ENCODE peak calls at places on chromosomes 7 and 10, in five cellular contexts. W is DND-41; U is CD8-positive, alpha-beta T cell; B is cardiac fibroblast; E is astrocyte of the spinal cord. X is an unnamed sample.

GRCh38 chr7:2607122-2607912 is 24.5 kb upstream of the TTYH3 start:
- DNase-seq in E (no peak), U (no peak), B (peak; percentile 48), W (no peak), X (no peak)

GRCh38 chr10:114758331-114758730 is 63.2 kb upstream of the FHIP2A start:
- DNase-seq in B (no peak), E (no peak), W (no peak), U (no peak), X (no peak)

GRCh38 chr10:44395396-44395795 is 10.5 kb upstream of the CXCL12 start:
- DNase-seq in E (no peak), W (no peak), B (no peak), U (no peak), X (no peak)

GRCh38 chr7:132733860-132734259 is 157.6 kb upstream of the PLXNA4 start:
- DNase-seq in E (no peak), W (no peak), U (no peak), B (no peak), X (no peak)

GRCh38 chr7:36967387-36967786 is 243.1 kb upstream of the AOAH start:
- DNase-seq in U (no peak), W (no peak), E (peak; percentile 71), B (peak; percentile 83), X (no peak)

GRCh38 chr7:80231719-80232118 is 97.1 kb downstream of the GNAI1 start:
- DNase-seq in E (peak; percentile 51), B (peak; percentile 36), W (no peak), U (no peak), X (no peak)

GRCh38 chr10:61752111-61753011 is 89.6 kb downstream of the CABCOCO1 start:
- DNase-seq in B (peak; percentile 56), W (no peak), E (peak; percentile 70), U (no peak), X (peak; percentile 12)

GRCh38 chr10:111493024-111493625 is 416.3 kb downstream of the ADRA2A start:
- DNase-seq in W (no peak), E (no peak), B (no peak), U (no peak), X (no peak)

GRCh38 chr7:155210386-155210785 is 87.3 kb upstream of the INSIG1 start:
- DNase-seq in W (no peak), E (no peak), U (no peak), B (no peak), X (no peak)

GRCh38 chr10:75350791-75351190 is 50.8 kb downstream of the ZNF503 start:
- DNase-seq in U (no peak), W (no peak), B (peak; percentile 12), E (peak; percentile 47), X (no peak)

GRCh38 chr7:78435355-78435754 is 636.8 kb downstream of the PHTF2 start:
- DNase-seq in W (no peak), U (no peak), B (no peak), E (no peak), X (no peak)

GRCh38 chr10:33248638-33249037 is 85.8 kb downstream of the NRP1 start:
- DNase-seq in B (peak; percentile 75), U (no peak), W (peak; percentile 60), E (peak; percentile 93), X (peak; percentile 71)

GRCh38 chr10:124653811-124654651 is 90.1 kb downstream of the FAM53B start:
- DNase-seq in W (no peak), U (no peak), E (no peak), B (no peak), X (no peak)

GRCh38 chr10:75353183-75353582 is 48.4 kb downstream of the ZNF503 start:
- DNase-seq in W (no peak), B (no peak), U (no peak), E (no peak), X (no peak)

GRCh38 chr10:133528296-133528844 is 1.2 kb downstream of the CYP2E1 start:
- DNase-seq in B (no peak), W (no peak), E (no peak), U (no peak), X (no peak)

GRCh38 chr10:31759124-31759798 is 169.4 kb downstream of the ARHGAP12 start:
- DNase-seq in E (peak; percentile 47), B (peak; percentile 47), W (no peak), U (peak; percentile 47), X (peak; percentile 62)

GRCh38 chr7:15836041-15836440 is 149.6 kb upstream of the MEOX2 start:
- DNase-seq in W (no peak), B (peak; percentile 6), U (no peak), E (peak; percentile 43), X (no peak)

GRCh38 chr7:18855796-18856195 is 261.6 kb downstream of the TWIST1 start:
- DNase-seq in U (no peak), B (no peak), E (peak; percentile 84), W (no peak), X (no peak)

GRCh38 chr10:49844775-49845561 is 82.8 kb upstream of the OGDHL start:
- DNase-seq in W (no peak), B (peak; percentile 58), E (peak; percentile 59), U (no peak), X (no peak)

GRCh38 chr10:38102889-38103288 is 8.8 kb downstream of the ZNF37A start:
- DNase-seq in E (no peak), B (no peak), W (no peak), U (no peak), X (no peak)

GRCh38 chr7:3916146-3916545 is 615.1 kb downstream of the SDK1 start:
- DNase-seq in B (peak; percentile 11), E (peak; percentile 62), W (no peak), U (no peak), X (no peak)

GRCh38 chr10:43971981-43972380 is 323.3 kb upstream of the ZNF32 start:
- DNase-seq in B (no peak), U (no peak), E (no peak), W (no peak), X (no peak)

GRCh38 chr7:100753750-100754149 is 20.4 kb downstream of the ZAN start:
- DNase-seq in E (no peak), U (no peak), B (peak; percentile 11), W (no peak), X (no peak)

GRCh38 chr7:2754912-2755311 is 66.9 kb downstream of the AMZ1 start:
- DNase-seq in U (no peak), B (no peak), W (no peak), E (no peak), X (no peak)

GRCh38 chr7:155750255-155751125 is 61.8 kb downstream of the SHH start:
- DNase-seq in B (no peak), U (no peak), E (no peak), W (no peak), X (no peak)

GRCh38 chr7:140899883-140900282 is 24.8 kb downstream of the BRAF start:
- DNase-seq in B (no peak), E (no peak), W (no peak), U (no peak), X (no peak)

GRCh38 chr10:89360153-89360552 is 17.7 kb upstream of the IFIT1B start:
- DNase-seq in U (no peak), E (no peak), W (no peak), B (no peak), X (no peak)

GRCh38 chr10:53597835-53598251 is 825.3 kb upstream of the MBL2 start:
- DNase-seq in E (peak; percentile 39), U (no peak), W (no peak), B (no peak), X (no peak)

GRCh38 chr7:71868797-71869196 is 543.3 kb downstream of the CALN1 start:
- DNase-seq in E (peak; percentile 86), U (no peak), W (peak; percentile 57), B (no peak), X (no peak)

GRCh38 chr7:102447311-102447710 is 13.9 kb downstream of the ORAI2 start:
- DNase-seq in U (no peak), W (no peak), B (no peak), E (no peak), X (no peak)

GRCh38 chr7:74220229-74220628 is 10.4 kb downstream of the LAT2 start:
- DNase-seq in W (peak; percentile 52), E (no peak), U (no peak), B (no peak), X (no peak)

GRCh38 chr10:91552706-91553105 is 80.2 kb downstream of the PPP1R3C start:
- DNase-seq in W (no peak), U (no peak), B (peak; percentile 43), E (no peak), X (no peak)
- H3K4me3 ChIP-seq in W (no peak overlapping the region), U (no peak overlapping the region), B (no peak overlapping the region), E (no peak overlapping the region), X (no peak overlapping the region)

GRCh38 chr10:70477661-70478162 is 855 bp upstream of the PALD1 start:
- DNase-seq in E (no peak), U (peak; percentile 75), W (peak; percentile 87), B (no peak), X (peak; percentile 94)
- H3K4me3 ChIP-seq in E (peak overlapping the region; percentile 49), U (peak overlapping the region; percentile 47), W (peak overlapping the region; percentile 62), B (peak overlapping the region; percentile 50), X (no peak overlapping the region)

GRCh38 chr10:64041185-64041988 is 520.2 kb downstream of the REEP3 start:
- DNase-seq in U (peak; percentile 76), B (peak; percentile 83), E (peak; percentile 70), W (peak; percentile 71), X (peak; percentile 84)
- H3K4me3 ChIP-seq in U (peak overlapping the region; percentile 56), B (peak overlapping the region; percentile 31), E (peak overlapping the region; percentile 21), W (no peak overlapping the region), X (no peak overlapping the region)

GRCh38 chr10:5547934-5548660 is 23.3 kb downstream of the CALML3 start:
- DNase-seq in E (peak; percentile 56), B (peak; percentile 29), U (no peak), W (no peak), X (no peak)
- H3K4me3 ChIP-seq in E (no peak overlapping the region), B (no peak overlapping the region), U (no peak overlapping the region), W (no peak overlapping the region), X (no peak overlapping the region)

DNA sequence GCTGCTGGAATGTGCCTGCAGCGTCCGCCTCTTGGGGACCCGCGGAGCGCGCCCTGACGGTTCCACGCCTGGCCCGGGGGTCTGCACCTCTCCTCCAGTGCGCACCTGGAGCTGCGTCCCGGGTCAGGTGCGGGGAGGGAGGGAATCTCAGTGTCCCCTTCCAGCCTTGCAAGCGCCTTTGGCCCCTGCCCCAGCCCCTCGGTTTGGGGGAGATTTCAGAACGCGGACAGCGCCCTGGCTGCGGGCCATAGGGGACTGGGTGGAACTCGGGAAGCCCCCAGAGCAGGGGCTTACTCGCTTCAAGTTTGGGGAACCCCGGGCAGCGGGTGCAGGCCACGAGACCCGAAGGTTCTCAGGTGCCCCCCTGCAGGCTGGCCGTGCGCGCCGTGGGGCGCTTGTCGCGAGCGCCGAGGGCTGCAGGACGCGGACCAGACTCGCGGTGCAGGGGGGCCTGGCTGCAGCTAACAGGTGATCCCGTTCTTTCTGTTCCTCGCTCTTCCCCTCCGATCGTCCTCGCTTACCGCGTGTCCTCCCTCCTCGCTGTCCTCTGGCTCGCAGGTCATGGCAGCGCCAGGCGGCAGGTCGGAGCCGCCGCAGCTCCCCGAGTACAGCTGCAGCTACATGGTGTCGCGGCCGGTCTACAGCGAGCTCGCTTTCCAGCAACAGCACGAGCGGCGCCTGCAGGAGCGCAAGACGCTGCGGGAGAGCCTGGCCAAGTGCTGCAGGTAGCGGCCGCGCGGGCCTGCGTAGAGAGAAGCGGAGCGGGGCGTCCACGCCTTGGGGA is 645 bp downstream of the SLC26A4 start:
- DNase-seq in B (peak; percentile 60), W (no peak), E (peak; percentile 52), U (no peak), X (peak; percentile 23)
- H3K4me3 ChIP-seq in B (peak overlapping the region; percentile 49), W (no peak overlapping the region), E (peak overlapping the region; percentile 37), U (peak overlapping the region; percentile 48), X (peak overlapping the region; percentile 51)

GRCh38 chr10:87578799-87579401 is 74.2 kb downstream of the MINPP1 start:
- DNase-seq in W (no peak), U (no peak), B (peak; percentile 52), E (no peak), X (no peak)
- H3K4me3 ChIP-seq in W (no peak overlapping the region), U (no peak overlapping the region), B (no peak overlapping the region), E (no peak overlapping the region), X (no peak overlapping the region)

GRCh38 chr10:126930506-126931458 is 25.6 kb downstream of the DOCK1 start:
- DNase-seq in U (no peak), W (no peak), B (peak; percentile 61), E (peak; percentile 45), X (no peak)
- H3K4me3 ChIP-seq in U (no peak overlapping the region), W (no peak overlapping the region), B (no peak overlapping the region), E (no peak overlapping the region), X (no peak overlapping the region)

X was measured in CD4-positive, alpha-beta memory T cell.